ENCODE peak calls at places on chromosomes 2 and 18, in five cellular contexts. U is choroid plexus epithelial cell, H is fibroblast of mammary gland, T is cerebellar cortex, Z is erythroblast. G is an unnamed sample.

GRCh38 chr2:191636235-191636543 is 41.7 kb upstream of the NABP1 start:
- DNase-seq in U (peak), Z (no peak), T (no peak), H (peak), G (no peak)

GRCh38 chr2:149020432-149020851 is 18.1 kb upstream of the LYPD6B start:
- DNase-seq in T (no peak), H (no peak), U (no peak), Z (no peak), G (no peak)

GRCh38 chr2:104733544-104733943 is 120.4 kb upstream of the POU3F3 start:
- DNase-seq in H (no peak), U (peak), Z (peak), T (peak), G (peak)

GRCh38 chr18:47113796-47114540 is 36.3 kb downstream of the HDHD2 start:
- DNase-seq in T (no peak), Z (no peak), U (no peak), H (peak), G (no peak)

GRCh38 chr2:230762317-230762896 is 49.8 kb downstream of the CAB39 start:
- DNase-seq in T (peak), U (peak), Z (peak), H (no peak), G (peak)

GRCh38 chr2:191855382-191855781 is 8.5 kb upstream of the CAVIN2 start:
- DNase-seq in H (no peak), T (no peak), Z (no peak), U (no peak), G (no peak)

GRCh38 chr2:6139142-6139541 is 447.0 kb downstream of the SOX11 start:
- DNase-seq in H (no peak), Z (no peak), T (no peak), U (no peak), G (no peak)

GRCh38 chr2:96116879-96117533 is 635 bp upstream of the ADRA2B start:
- DNase-seq in Z (peak), U (peak), T (peak), H (peak), G (peak)

GRCh38 chr2:184549153-184549552 is 49.2 kb upstream of the ZNF804A start:
- DNase-seq in U (no peak), T (no peak), H (no peak), Z (no peak), G (no peak)

GRCh38 chr2:162607915-162608314 is 230.7 kb downstream of the KCNH7 start:
- DNase-seq in Z (no peak), U (no peak), H (no peak), T (no peak), G (no peak)

GRCh38 chr18:60232541-60232940 is 140.0 kb downstream of the MC4R start:
- DNase-seq in T (no peak), U (peak), H (peak), Z (no peak), G (no peak)

GRCh38 chr2:81304154-81304830 is 999.7 kb upstream of the LRRTM1 start:
- DNase-seq in T (no peak), H (no peak), Z (no peak), U (no peak), G (no peak)

GRCh38 chr2:69641887-69642708 is 1.4 kb downstream of the AAK1 start:
- DNase-seq in T (peak), Z (no peak), U (no peak), H (no peak), G (no peak)

GRCh38 chr2:104474725-104475124 is 379.2 kb upstream of the POU3F3 start:
- DNase-seq in U (no peak), Z (no peak), T (no peak), H (no peak), G (no peak)

GRCh38 chr2:42060718-42061619 is 13.1 kb downstream of the PKDCC start:
- DNase-seq in U (peak), H (peak), Z (no peak), T (no peak), G (peak)

GRCh38 chr2:232142049-232142448 is 180.5 kb downstream of the DIS3L2 start:
- DNase-seq in U (peak), T (peak), H (peak), Z (peak), G (peak)

GRCh38 chr2:222709191-222709891 is 37.9 kb downstream of the MOGAT1 start:
- DNase-seq in Z (peak), T (peak), U (peak), H (peak), G (peak)

GRCh38 chr2:197668296-197668695 is 7.1 kb downstream of the RFTN2 start:
- DNase-seq in U (no peak), Z (no peak), T (no peak), H (no peak), G (no peak)

GRCh38 chr2:72895759-72896281 is 8.6 kb downstream of the SPR start:
- DNase-seq in H (peak), T (no peak), Z (no peak), U (peak), G (no peak)

GRCh38 chr2:47334356-47335136 is 68.4 kb upstream of the MSH2 start:
- DNase-seq in H (no peak), T (no peak), Z (peak), U (no peak), G (peak)

GRCh38 chr2:96253006-96253405 is 12.8 kb downstream of the TMEM127 start:
- DNase-seq in U (no peak), H (no peak), Z (no peak), T (no peak), G (no peak)